ENCODE peak calls at places on chromosomes 4 and X, in seven cellular contexts. X, K, D, G, C, S and A are unnamed samples.

GRCh38 chr4:2365054-2365912 is 53.2 kb downstream of the ZFYVE28 start:
- DNase-seq in X (no peak), K (no peak), D (no peak), G (no peak), C (no peak), S (no peak), A (no peak)

GRCh38 chr4:46123872-46124755 is at the start of gene GABRG1:
- DNase-seq in X (no peak), K (no peak), D (no peak), G (peak; percentile 38), C (no peak), S (no peak), A (no peak)

GRCh38 chr4:25795566-25796454 is 67.0 kb downstream of the SEL1L3 start:
- DNase-seq in X (peak; percentile 60), K (peak; percentile 96), D (no peak), G (peak; percentile 68), C (no peak), S (no peak), A (no peak)

GRCh38 chr4:88003261-88003660 is 4.2 kb upstream of the PKD2 start:
- DNase-seq in X (no peak), K (no peak), D (no peak), G (no peak), C (no peak), S (no peak), A (no peak)

GRCh38 chr4:76949293-76950051 is at the start of gene SEPTIN11:
- DNase-seq in X (peak; percentile 90), K (peak; percentile 98), D (peak; percentile 98), G (peak; percentile 96), C (peak; percentile 53), S (peak; percentile 97), A (peak; percentile 60)

GRCh38 chr4:16779028-16779675 is 119.3 kb downstream of the LDB2 start:
- DNase-seq in X (peak; percentile 73), K (no peak), D (no peak), G (no peak), C (no peak), S (no peak), A (no peak)

GRCh38 chrX:126770179-126770578 is 49.4 kb upstream of the PRR32 start:
- DNase-seq in X (peak; percentile 2), K (peak; percentile 68), D (peak; percentile 0), G (peak; percentile 51), C (no peak), S (peak; percentile 22), A (peak; percentile 8)

GRCh38 chr4:3870567-3870962 is 104.4 kb downstream of the ADRA2C start:
- DNase-seq in X (no peak), K (no peak), D (no peak), G (no peak), C (no peak), S (no peak), A (no peak)

GRCh38 chr4:184762100-184762499 is 28.2 kb upstream of the CENPU start:
- DNase-seq in X (no peak), K (no peak), D (peak; percentile 67), G (no peak), C (no peak), S (no peak), A (peak; percentile 85)

GRCh38 chrX:120250522-120251271 is at the start of gene ZBTB33:
- DNase-seq in X (peak; percentile 91), K (peak; percentile 99), D (peak; percentile 95), G (peak; percentile 92), C (peak; percentile 23), S (peak; percentile 89), A (peak; percentile 85)

GRCh38 chr4:16897351-16897750 is 1.1 kb downstream of the LDB2 start:
- DNase-seq in X (no peak), K (no peak), D (no peak), G (peak; percentile 32), C (no peak), S (no peak), A (no peak)

GRCh38 chr4:110623710-110624015 is 786 bp upstream of the PITX2 start:
- DNase-seq in X (no peak), K (peak; percentile 61), D (no peak), G (no peak), C (no peak), S (no peak), A (no peak)

GRCh38 chr4:78865451-78865850 is 73.8 kb downstream of the PAQR3 start:
- DNase-seq in X (no peak), K (no peak), D (no peak), G (no peak), C (no peak), S (no peak), A (no peak)
- H3K4me3 ChIP-seq in X (no peak overlapping the region), K (no peak overlapping the region), D (no peak overlapping the region), G (no peak overlapping the region), C (no peak overlapping the region), S (no peak overlapping the region), A (no peak overlapping the region)

GRCh38 chrX:48466696-48467095 is 3.4 kb downstream of the SLC38A5 start:
- DNase-seq in X (no peak), K (no peak), D (peak; percentile 32), G (no peak), C (no peak), S (peak; percentile 41), A (no peak)
- H3K4me3 ChIP-seq in X (no peak overlapping the region), K (peak overlapping the region; percentile 47), D (peak overlapping the region; percentile 85), G (no peak overlapping the region), C (no peak overlapping the region), S (no peak overlapping the region), A (no peak overlapping the region)

GRCh38 chrX:30887288-30887687 is 1.8 kb downstream of the TAB3 start:
- DNase-seq in X (no peak), K (no peak), D (no peak), G (no peak), C (no peak), S (no peak), A (no peak)

GRCh38 chrX:30885136-30885535 is 3.9 kb downstream of the TAB3 start:
- DNase-seq in X (no peak), K (no peak), D (no peak), G (no peak), C (no peak), S (no peak), A (no peak)

GRCh38 chrX:30888526-30889146 is 418 bp downstream of the TAB3 start:
- DNase-seq in X (peak; percentile 9), K (peak; percentile 23), D (no peak), G (peak; percentile 51), C (no peak), S (no peak), A (no peak)

GRCh38 chrX:30889147-30890125 is at the start of gene TAB3:
- DNase-seq in X (peak; percentile 93), K (peak; percentile 90), D (peak; percentile 97), G (peak; percentile 94), C (peak; percentile 70), S (peak; percentile 88), A (peak; percentile 93)

DNA sequence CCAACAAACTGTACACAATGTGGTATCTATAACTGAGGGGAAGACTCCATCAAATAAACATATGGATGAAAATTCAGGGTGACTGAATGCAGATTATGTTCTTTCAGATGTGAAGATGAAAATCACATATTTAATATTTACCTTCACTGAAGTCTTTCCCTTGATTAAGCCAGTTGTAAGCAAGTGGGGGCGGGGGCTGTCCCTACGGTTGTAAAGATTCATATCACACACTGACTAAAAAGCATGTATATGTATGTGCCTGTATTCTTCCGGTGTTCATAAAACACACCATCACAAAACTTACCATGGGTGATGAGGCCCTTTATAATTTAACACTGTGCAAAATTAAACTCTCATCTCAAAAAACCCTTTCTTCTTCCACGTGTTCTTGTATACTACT is 1.3 kb downstream of the TAB3 start:
- DNase-seq in X (no peak), K (no peak), D (no peak), G (no peak), C (no peak), S (no peak), A (no peak)
- H3K4me3 ChIP-seq in X (no peak overlapping the region), K (peak overlapping the region; percentile 70), D (peak overlapping the region; percentile 74), G (peak overlapping the region; percentile 60), C (no peak overlapping the region), S (peak overlapping the region; percentile 68), A (no peak overlapping the region)

GRCh38 chr4:156825074-156825473 is 146.5 kb downstream of the PDGFC start:
- DNase-seq in X (no peak), K (no peak), D (no peak), G (no peak), C (no peak), S (no peak), A (no peak)
- H3K4me3 ChIP-seq in X (no peak overlapping the region), K (no peak overlapping the region), D (no peak overlapping the region), G (no peak overlapping the region), C (no peak overlapping the region), S (no peak overlapping the region), A (no peak overlapping the region)

DNA sequence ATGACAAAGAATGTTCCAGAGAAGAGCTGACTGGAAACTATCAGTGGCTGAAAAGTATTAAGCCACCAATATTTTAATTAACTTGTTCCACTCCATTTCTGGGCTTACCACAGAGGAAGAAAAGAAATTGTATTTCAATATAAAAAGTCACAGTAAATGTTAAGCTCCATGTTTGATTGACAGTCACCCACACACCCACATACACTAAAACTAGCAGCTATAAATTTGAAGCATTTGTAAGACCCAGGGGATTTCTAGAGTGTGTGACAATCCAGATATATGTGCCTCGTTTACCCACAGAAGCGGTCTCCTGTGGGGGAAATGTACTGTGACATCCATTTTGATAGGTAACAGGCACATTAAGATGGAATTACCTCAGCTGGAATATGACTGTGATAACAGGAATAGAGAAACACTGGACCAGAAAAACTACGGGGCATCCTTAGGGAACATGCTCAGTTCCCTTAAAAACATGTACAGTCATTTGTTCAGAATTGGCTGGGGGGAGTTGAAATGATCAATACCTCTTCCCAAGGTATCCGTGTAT is 39.0 kb upstream of the RASGEF1B start:
- DNase-seq in X (no peak), K (no peak), D (no peak), G (no peak), C (no peak), S (no peak), A (no peak)
- H3K4me3 ChIP-seq in X (no peak overlapping the region), K (no peak overlapping the region), D (no peak overlapping the region), G (no peak overlapping the region), C (no peak overlapping the region), S (no peak overlapping the region), A (no peak overlapping the region)